ENCODE peak calls at places on chromosomes 6 and 20, in ten cellular contexts. D, Q, L, G, M, B, Y, T, P and U are unnamed samples.

GRCh38 chr6:164133095-164133494 is 718.6 kb downstream of the QKI start:
- DNase-seq in P (no peak), M (no peak), L (no peak), G (no peak), T (no peak), Y (no peak), D (no peak), Q (peak; percentile 24), B (no peak), U (peak; percentile 6)

GRCh38 chr6:148566664-148567350 is 180.0 kb upstream of the UST start:
- DNase-seq in G (no peak), Q (no peak), T (no peak), P (no peak), B (no peak), Y (no peak), M (no peak), L (no peak), D (no peak), U (no peak)

GRCh38 chr6:77455271-77455670 is 8.0 kb downstream of the HTR1B start:
- DNase-seq in Y (no peak), G (no peak), Q (peak; percentile 23), P (no peak), T (no peak), L (no peak), B (no peak), M (no peak), D (no peak), U (no peak)

GRCh38 chr6:104943781-104944180 is 13.1 kb upstream of the LIN28B start:
- DNase-seq in G (no peak), Q (peak; percentile 37), D (no peak), P (no peak), Y (no peak), T (peak; percentile 11), M (no peak), B (no peak), L (peak; percentile 12), U (peak; percentile 29)

GRCh38 chr6:45432944-45433343 is 55.2 kb upstream of the SUPT3H start:
- DNase-seq in L (peak; percentile 67), B (no peak), D (no peak), M (no peak), Q (peak; percentile 71), G (no peak), T (no peak), Y (no peak), P (no peak), U (peak; percentile 81)

GRCh38 chr6:77425216-77425615 is 38.1 kb downstream of the HTR1B start:
- DNase-seq in P (no peak), Q (peak; percentile 42), M (no peak), D (no peak), T (no peak), Y (no peak), L (no peak), B (no peak), G (no peak), U (no peak)

GRCh38 chr6:70110128-70111022 is 192.5 kb downstream of the COL9A1 start:
- DNase-seq in P (no peak), T (no peak), M (no peak), B (no peak), Q (no peak), D (no peak), G (no peak), L (no peak), Y (no peak), U (no peak)

GRCh38 chr20:49497217-49497560 is 14.7 kb upstream of the KCNB1 start:
- DNase-seq in B (no peak), Q (peak; percentile 30), M (no peak), D (no peak), G (no peak), L (no peak), P (no peak), Y (no peak), T (no peak), U (no peak)

GRCh38 chr6:169722362-169723199 is 1.7 kb downstream of the PHF10 start:
- DNase-seq in P (peak; percentile 57), L (peak; percentile 81), Q (peak; percentile 65), T (peak; percentile 39), D (no peak), B (peak; percentile 36), M (peak; percentile 7), Y (peak; percentile 18), G (peak; percentile 39), U (peak; percentile 82)

GRCh38 chr6:14738933-14739332 is 506.9 kb upstream of the JARID2 start:
- DNase-seq in Q (peak; percentile 30), B (no peak), T (no peak), D (no peak), Y (no peak), G (no peak), L (no peak), M (no peak), P (no peak), U (no peak)

GRCh38 chr6:138891255-138891986 is 95.5 kb downstream of the ECT2L start:
- DNase-seq in B (no peak), G (no peak), D (no peak), L (no peak), Q (no peak), P (no peak), T (no peak), M (no peak), Y (no peak), U (peak; percentile 8)

GRCh38 chr6:1436334-1437306 is 47.2 kb downstream of the FOXF2 start:
- DNase-seq in L (peak; percentile 86), Q (peak; percentile 81), D (no peak), G (no peak), T (peak; percentile 57), B (peak; percentile 42), Y (peak; percentile 36), M (peak; percentile 57), P (no peak), U (peak; percentile 61)

GRCh38 chr6:18465410-18466154 is 78.4 kb downstream of the RNF144B start:
- DNase-seq in M (no peak), Y (no peak), P (no peak), Q (no peak), T (no peak), D (no peak), G (no peak), L (no peak), B (no peak), U (no peak)

GRCh38 chr6:56984374-56984773 is 29.5 kb downstream of the BEND6 start:
- DNase-seq in L (peak; percentile 53), D (no peak), Y (no peak), P (no peak), M (no peak), T (no peak), Q (peak; percentile 51), G (no peak), B (no peak), U (no peak)

GRCh38 chr20:57329608-57330221 is at the start of gene SPO11:
- DNase-seq in B (no peak), D (peak; percentile 81), T (peak; percentile 28), G (no peak), P (no peak), Y (no peak), M (no peak), L (no peak), Q (no peak), U (no peak)
- TF ChIP-seq CTCF in B (peak; percentile 37), D (no peak), T (peak; percentile 42), G (no peak), P (peak; percentile 66), Y (no peak), M (no peak), L (no peak), Q (no peak), U (peak; percentile 44)

GRCh38 chr20:54477134-54477533 is 1.7 kb downstream of the DOK5 start:
- DNase-seq in M (no peak), D (no peak), Q (no peak), L (peak; percentile 26), T (no peak), Y (no peak), G (no peak), B (no peak), P (no peak), U (no peak)
- H3K4me3 ChIP-seq in M (no peak overlapping the region), D (peak overlapping the region; percentile 60), Q (no peak overlapping the region), L (peak overlapping the region; percentile 96), T (no peak overlapping the region), Y (peak overlapping the region; percentile 64), G (no peak overlapping the region), B (peak overlapping the region; percentile 59), P (no peak overlapping the region), U (no peak overlapping the region)

GRCh38 chr20:7272512-7272911 is 505.0 kb downstream of the BMP2 start:
- DNase-seq in P (no peak), B (no peak), L (peak; percentile 28), Q (no peak), G (no peak), D (no peak), T (no peak), Y (no peak), M (no peak), U (peak; percentile 13)
- TF ChIP-seq CTCF in P (no peak), B (peak; percentile 27), L (peak; percentile 49), Q (peak; percentile 11), G (no peak), D (no peak), T (peak; percentile 5), Y (no peak), M (no peak), U (peak; percentile 9)

DNA sequence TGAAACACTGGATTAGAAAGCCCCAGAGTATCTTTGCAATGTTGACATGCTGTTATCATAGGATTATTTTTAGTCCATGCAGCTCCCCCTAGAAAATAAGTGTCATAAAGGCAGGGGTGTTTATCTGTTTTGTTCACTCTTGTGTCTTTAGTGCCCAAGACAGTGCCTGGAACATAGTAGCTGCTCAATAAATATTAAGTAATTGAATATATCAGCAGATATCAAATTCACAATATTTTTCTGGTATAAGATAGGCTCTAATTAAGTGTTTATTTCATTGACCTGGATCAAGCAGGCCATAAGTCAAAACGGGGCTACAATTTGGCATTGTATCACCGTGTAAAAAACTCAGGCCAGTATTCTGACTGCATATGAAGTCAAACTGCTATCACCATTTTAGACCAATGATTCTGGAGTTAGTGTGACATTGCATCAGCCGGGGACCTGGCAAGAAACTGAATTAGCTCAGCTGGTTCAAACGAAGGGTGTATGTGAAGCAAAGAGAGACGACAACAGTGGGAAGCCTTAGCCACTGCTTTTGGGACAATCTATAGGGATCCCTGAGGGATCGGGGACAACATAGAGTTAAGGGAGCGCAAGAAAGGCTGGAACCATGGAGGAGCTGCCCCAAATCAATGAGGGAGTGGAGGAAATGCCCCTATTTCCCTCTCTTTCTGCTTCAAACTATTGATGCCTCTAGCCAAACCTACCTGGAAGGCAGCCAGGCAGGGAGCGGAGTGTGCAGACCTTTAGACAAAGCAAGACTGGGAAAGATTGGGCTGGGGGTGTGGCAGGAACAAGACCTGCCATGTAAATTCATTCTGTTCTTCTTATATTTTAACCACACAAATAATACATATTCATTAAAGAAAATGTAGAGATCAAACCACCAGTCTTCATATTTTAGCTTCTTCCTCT is 112.2 kb downstream of the PLEKHG1 start:
- DNase-seq in L (peak; percentile 81), B (peak; percentile 53), P (no peak), Y (no peak), Q (peak; percentile 70), D (no peak), T (no peak), M (no peak), G (no peak), U (peak; percentile 38)
- H3K4me3 ChIP-seq in L (no peak overlapping the region), B (no peak overlapping the region), P (no peak overlapping the region), Y (no peak overlapping the region), Q (no peak overlapping the region), D (no peak overlapping the region), T (no peak overlapping the region), M (no peak overlapping the region), G (no peak overlapping the region), U (no peak overlapping the region)

DNA sequence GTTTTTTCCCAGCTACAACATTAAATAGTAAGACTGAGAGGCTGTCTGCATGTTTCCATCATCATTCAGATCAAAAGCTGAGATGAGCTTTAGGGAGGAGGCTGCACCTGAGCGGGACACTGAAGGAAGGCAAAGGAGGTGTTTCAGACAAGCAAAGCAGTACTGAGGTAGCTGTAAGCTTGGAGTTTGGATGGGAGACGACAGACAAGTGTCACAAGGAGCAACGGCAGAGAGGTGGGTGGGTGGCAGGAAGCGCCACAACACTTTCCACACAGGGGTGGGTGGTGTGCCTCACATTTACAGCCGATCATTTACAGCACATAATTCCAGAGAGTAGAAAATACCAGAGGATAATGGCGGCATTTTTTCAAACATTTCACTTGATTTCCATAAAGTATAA is 205.5 kb upstream of the SHLD1 start:
- DNase-seq in P (no peak), B (no peak), D (no peak), Q (no peak), G (no peak), T (no peak), Y (no peak), L (no peak), M (no peak), U (no peak)
- TF ChIP-seq CTCF in P (no peak), B (no peak), D (no peak), Q (no peak), G (no peak), T (no peak), Y (no peak), L (no peak), M (no peak), U (no peak)